ENCODE peak calls at places on chromosome 16, in six cellular contexts. A, M, K, L, Y and T are unnamed samples.

GRCh38 chr16:72736074-72736473 is 311.9 kb downstream of the ZFHX3 start:
- DNase-seq in A (no peak), M (no peak), K (no peak), L (no peak), Y (no peak), T (no peak)

GRCh38 chr16:71758293-71758760 is 33.8 kb upstream of the PHLPP2 start:
- DNase-seq in A (no peak), M (no peak), K (no peak), L (no peak), Y (no peak), T (no peak)

GRCh38 chr16:680967-681745 is 946 bp downstream of the STUB1 start:
- DNase-seq in A (peak), M (no peak), K (no peak), L (peak), Y (no peak), T (no peak)

GRCh38 chr16:12157510-12158093 is 181.1 kb downstream of the SNX29 start:
- DNase-seq in A (peak), M (no peak), K (no peak), L (peak), Y (no peak), T (no peak)

GRCh38 chr16:81873843-81874752 is 95.0 kb downstream of the PLCG2 start:
- DNase-seq in A (peak), M (no peak), K (peak), L (peak), Y (peak), T (no peak)

GRCh38 chr16:84227548-84227947 is 12.3 kb downstream of the KCNG4 start:
- DNase-seq in A (no peak), M (no peak), K (no peak), L (no peak), Y (no peak), T (no peak)

GRCh38 chr16:56336071-56336688 is 89.2 kb downstream of the AMFR start:
- DNase-seq in A (no peak), M (no peak), K (peak), L (no peak), Y (no peak), T (peak)

GRCh38 chr16:22314661-22315626 is 17.7 kb downstream of the POLR3E start:
- DNase-seq in A (no peak), M (no peak), K (peak), L (no peak), Y (no peak), T (peak)

GRCh38 chr16:87231911-87232310 is 85.3 kb downstream of the C16orf95 start:
- DNase-seq in A (no peak), M (no peak), K (no peak), L (no peak), Y (no peak), T (no peak)

GRCh38 chr16:67202956-67203493 is 4.1 kb downstream of the ELMO3 start:
- DNase-seq in A (no peak), M (no peak), K (no peak), L (no peak), Y (no peak), T (no peak)

GRCh38 chr16:70430667-70431536 is 8.0 kb downstream of the ST3GAL2 start:
- DNase-seq in A (peak), M (peak), K (no peak), L (no peak), Y (peak), T (peak)

GRCh38 chr16:62711797-62712196 is 675.6 kb upstream of the CDH8 start:
- DNase-seq in A (no peak), M (no peak), K (no peak), L (no peak), Y (no peak), T (no peak)

GRCh38 chr16:56836410-56836834 is 28.6 kb upstream of the SLC12A3 start:
- DNase-seq in A (no peak), M (no peak), K (no peak), L (no peak), Y (no peak), T (no peak)

GRCh38 chr16:81455720-81456494 is 11.3 kb downstream of the CMIP start:
- DNase-seq in A (no peak), M (no peak), K (no peak), L (no peak), Y (no peak), T (no peak)

GRCh38 chr16:68113059-68113757 is 28.0 kb downstream of the NFATC3 start:
- DNase-seq in A (no peak), M (no peak), K (no peak), L (no peak), Y (no peak), T (no peak)

GRCh38 chr16:4207683-4208528 is 34.0 kb downstream of the SRL start:
- DNase-seq in A (no peak), M (no peak), K (no peak), L (no peak), Y (no peak), T (no peak)

GRCh38 chr16:56988161-56988947 is 1.0 kb upstream of the NLRC5 start:
- DNase-seq in A (peak), M (no peak), K (no peak), L (no peak), Y (no peak), T (no peak)

GRCh38 chr16:88014201-88014781 is 63.1 kb downstream of the BANP start:
- DNase-seq in A (peak), M (no peak), K (no peak), L (peak), Y (no peak), T (no peak)

GRCh38 chr16:15960124-15960971 is 10.9 kb downstream of the ABCC1 start:
- DNase-seq in A (no peak), M (no peak), K (no peak), L (no peak), Y (no peak), T (no peak)

GRCh38 chr16:21625026-21625425 is 25.6 kb downstream of the METTL9 start:
- DNase-seq in A (no peak), M (no peak), K (no peak), L (no peak), Y (no peak), T (no peak)

GRCh38 chr16:19008245-19008644 is 24.5 kb downstream of the TMC7 start:
- DNase-seq in A (peak), M (no peak), K (peak), L (peak), Y (no peak), T (no peak)

GRCh38 chr16:56866955-56867830 is 2.2 kb downstream of the SLC12A3 start:
- DNase-seq in A (peak), M (no peak), K (peak), L (peak), Y (no peak), T (peak)

GRCh38 chr16:66238696-66239095 is 127.8 kb upstream of the CDH5 start:
- DNase-seq in A (no peak), M (no peak), K (no peak), L (no peak), Y (no peak), T (no peak)

GRCh38 chr16:66489818-66490217 is 60.1 kb downstream of the TK2 start:
- DNase-seq in A (no peak), M (no peak), K (no peak), L (no peak), Y (peak), T (no peak)